ENCODE peak calls at places on chromosomes 5 and 9, in six cellular contexts. E is GM12878, V is HCT116, K is SK-N-SH, U is HepG2, T is K562. Z is an unnamed sample.

GRCh38 chr5:142235870-142236672 is 88.8 kb downstream of the SPRY4 start:
- DNase-seq in K (no peak), V (no peak), U (no peak), E (no peak), T (no peak), Z (no peak)

GRCh38 chr9:20788526-20789421 is 104.7 kb downstream of the FOCAD start:
- DNase-seq in E (no peak), K (peak; percentile 10), V (no peak), T (no peak), U (no peak), Z (no peak)

GRCh38 chr5:133412661-133413060 is 199.7 kb downstream of the FSTL4 start:
- DNase-seq in T (no peak), E (no peak), U (no peak), K (no peak), V (no peak), Z (no peak)

GRCh38 chr9:110130791-110131416 is 77.1 kb downstream of the C9orf152 start:
- DNase-seq in T (no peak), U (no peak), V (no peak), K (no peak), E (no peak), Z (no peak)

GRCh38 chr5:8930021-8930420 is 615.9 kb downstream of the SEMA5A start:
- DNase-seq in V (no peak), T (no peak), K (no peak), E (no peak), U (no peak), Z (no peak)

GRCh38 chr5:60649288-60649917 is 50.6 kb downstream of the DEPDC1B start:
- DNase-seq in E (peak; percentile 15), T (peak; percentile 37), U (peak; percentile 59), K (peak; percentile 23), V (peak; percentile 33), Z (no peak)

GRCh38 chr9:114791312-114791711 is 14.5 kb downstream of the TNFSF15 start:
- DNase-seq in V (no peak), T (no peak), K (no peak), E (no peak), U (no peak), Z (no peak)

GRCh38 chr5:110402562-110402961 is 323.9 kb downstream of the TMEM232 start:
- DNase-seq in T (no peak), K (no peak), V (no peak), E (no peak), U (peak; percentile 56), Z (no peak)

GRCh38 chr9:127968046-127968445 is 12.7 kb downstream of the EEIG1 start:
- DNase-seq in K (no peak), V (peak; percentile 81), T (no peak), U (no peak), E (no peak), Z (no peak)

GRCh38 chr5:40623480-40624420 is 56.0 kb upstream of the PTGER4 start:
- DNase-seq in V (no peak), K (no peak), U (no peak), T (no peak), E (no peak), Z (no peak)

GRCh38 chr5:15044521-15044920 is 172.9 kb upstream of the ANKH start:
- DNase-seq in U (no peak), K (no peak), T (no peak), V (no peak), E (no peak), Z (no peak)

GRCh38 chr5:126878085-126878484 is 101.1 kb downstream of the LMNB1 start:
- DNase-seq in E (no peak), T (no peak), V (no peak), K (no peak), U (no peak), Z (no peak)

GRCh38 chr5:62143268-62144229 is 162.5 kb upstream of the KIF2A start:
- DNase-seq in K (peak; percentile 24), T (peak; percentile 38), U (peak; percentile 13), V (peak; percentile 16), E (no peak), Z (no peak)

GRCh38 chr5:10866913-10867312 is 105.9 kb upstream of the DAP start:
- DNase-seq in E (no peak), V (no peak), U (no peak), T (peak; percentile 23), K (no peak), Z (no peak)

GRCh38 chr5:176535655-176536131 is 1.5 kb downstream of the RNF44 start:
- DNase-seq in E (no peak), T (peak; percentile 39), U (peak; percentile 42), V (no peak), K (peak; percentile 61), Z (no peak)

GRCh38 chr5:124782262-124782661 is 35.8 kb upstream of the ZNF608 start:
- DNase-seq in T (no peak), U (no peak), E (no peak), V (no peak), K (no peak), Z (no peak)

GRCh38 chr5:79229357-79230174 is 6.4 kb upstream of the JMY start:
- DNase-seq in V (no peak), U (no peak), K (peak; percentile 23), T (no peak), E (peak; percentile 69), Z (no peak)

GRCh38 chr5:106956901-106957300 is 713.8 kb downstream of the EFNA5 start:
- DNase-seq in E (no peak), V (no peak), U (no peak), T (no peak), K (no peak), Z (no peak)

DNA sequence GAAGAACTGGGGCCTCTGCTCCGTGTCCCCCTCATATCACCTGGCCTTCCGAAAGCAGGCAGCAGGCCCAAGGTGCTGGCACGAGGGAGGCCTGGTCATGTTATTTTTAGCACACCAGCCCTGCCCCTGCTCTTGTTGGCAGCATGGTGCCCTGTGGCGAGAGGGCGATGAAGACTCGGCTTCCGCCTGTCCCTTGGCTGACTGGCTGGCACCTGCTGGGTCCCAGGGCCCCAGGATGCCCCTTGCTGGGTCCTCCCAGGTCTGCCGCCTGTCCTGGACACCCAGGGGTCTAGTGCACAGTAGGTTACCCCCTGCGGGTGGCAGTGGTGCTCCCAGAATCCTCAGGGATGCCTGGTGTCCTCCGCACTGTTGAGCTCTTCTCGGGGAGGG is 77.0 kb downstream of the RXRA start:
- DNase-seq in E (no peak), V (no peak), T (no peak), K (no peak), U (no peak), Z (no peak)
- TF ChIP-seq JUND in E (no peak), V (no peak), T (no peak), K (no peak), U (no peak), Z (no peak)

DNA sequence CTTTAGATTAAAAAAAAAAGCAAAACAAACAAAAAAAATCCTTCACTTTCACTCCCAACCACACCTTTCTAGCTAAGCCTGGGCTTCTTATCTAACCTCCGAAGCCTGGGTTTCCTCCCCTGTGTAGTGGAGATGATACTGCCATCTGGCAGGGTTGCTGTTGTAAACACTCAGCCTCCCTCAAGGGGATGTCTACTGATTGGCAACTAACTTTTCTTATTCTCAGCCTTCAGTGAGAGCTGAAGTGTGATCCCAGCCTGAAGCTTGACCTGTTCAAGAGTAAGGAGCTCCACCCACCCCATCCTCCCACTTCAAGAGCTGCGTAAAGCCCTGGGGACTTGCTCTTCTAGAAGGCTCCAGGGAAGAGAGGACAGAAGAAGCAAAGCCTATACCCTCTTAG is 21.5 kb upstream of the WWC1 start:
- DNase-seq in U (no peak), V (no peak), K (peak; percentile 46), T (peak; percentile 15), E (no peak), Z (no peak)
- TF ChIP-seq JUND in U (no peak), V (no peak), K (no peak), T (no peak), E (no peak), Z (no peak)

DNA sequence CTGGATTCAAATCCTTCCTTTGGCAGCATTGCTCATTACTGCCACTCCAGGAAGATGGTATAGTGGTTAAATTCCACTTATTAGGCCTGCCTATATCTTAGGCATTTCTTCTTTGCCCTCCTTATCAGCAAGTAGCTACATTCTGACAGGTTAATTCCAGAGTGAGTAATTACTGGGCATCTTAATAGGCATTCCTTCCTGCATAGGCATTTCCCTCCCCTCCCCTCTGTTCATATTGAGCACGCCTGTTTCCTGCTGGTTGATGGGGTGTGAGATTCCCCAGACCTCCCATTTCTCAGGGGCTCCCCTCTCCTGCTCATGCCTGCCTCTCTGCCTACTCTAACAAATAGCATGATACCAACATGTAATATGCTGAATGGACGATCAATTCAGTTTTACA is 305.9 kb downstream of the CYLC2 start:
- DNase-seq in E (no peak), V (no peak), U (no peak), K (no peak), T (no peak), Z (no peak)
- TF ChIP-seq JUND in E (no peak), V (no peak), U (no peak), K (no peak), T (no peak), Z (no peak)

GRCh38 chr5:164475339-164475977 is 970.0 kb downstream of the MAT2B start:
- DNase-seq in K (peak; percentile 25), T (peak; percentile 52), U (peak; percentile 10), V (no peak), E (no peak), Z (peak; percentile 73)
- TF ChIP-seq JUND in K (no peak), T (no peak), U (no peak), V (no peak), E (no peak), Z (no peak)

GRCh38 chr9:133889498-133890301 is 102.4 kb downstream of the VAV2 start:
- DNase-seq in K (no peak), V (no peak), E (no peak), T (no peak), U (no peak), Z (no peak)
- TF ChIP-seq JUND in K (no peak), V (no peak), E (no peak), T (no peak), U (no peak), Z (no peak)

GRCh38 chr9:132795511-132796303 is 82.4 kb downstream of the AK8 start:
- DNase-seq in K (no peak), T (no peak), V (no peak), E (no peak), U (no peak), Z (no peak)

GRCh38 chr9:132792547-132792946 is 85.5 kb downstream of the AK8 start:
- DNase-seq in E (no peak), T (no peak), K (no peak), U (no peak), V (no peak), Z (no peak)

GRCh38 chr9:132791699-132792240 is 86.3 kb downstream of the AK8 start:
- DNase-seq in E (no peak), V (no peak), U (no peak), T (no peak), K (no peak), Z (no peak)

GRCh38 chr9:132794730-132795380 is 83.2 kb downstream of the AK8 start:
- DNase-seq in E (no peak), U (no peak), K (no peak), V (no peak), T (peak; percentile 67), Z (no peak)

GRCh38 chr9:132793606-132794580 is 84.2 kb downstream of the AK8 start:
- DNase-seq in V (no peak), T (no peak), E (no peak), U (peak; percentile 6), K (no peak), Z (no peak)
- TF ChIP-seq JUND in V (no peak), T (no peak), E (no peak), U (no peak), K (no peak), Z (no peak)

GRCh38 chr9:135587658-135588057 is 26.1 kb downstream of the PAEP start:
- DNase-seq in U (no peak), V (no peak), T (peak; percentile 64), E (no peak), K (no peak), Z (no peak)
- TF ChIP-seq JUND in U (no peak), V (no peak), T (peak; percentile 61), E (no peak), K (no peak), Z (no peak)

Z was measured in T47D.